ENCODE peak calls at places on chromosomes 2 and 18, in ten cellular contexts. P is T follicular helper cell; O is stimulated activated CD8-positive, alpha-beta memory T cell treated with anti-CD3 and anti-CD28 coated beads, Interleukin-4, amount 100 ng/mL, for 48 hours; D is activated B cell treated with CpG ODN at 0.5 μM for 24 hours; G is fibroblast of lung; K is M059J; Y is K562; W is hypothalamus; S is GM04503; Q is activated naive CD8-positive, alpha-beta T cell treated with anti-CD3 and anti-CD28 coated beads, Interleukin-2, amount 50 U/mL, for 24 hours. T is an unnamed sample.

GRCh38 chr2:180202591-180202990 is 195.5 kb upstream of the CWC22 start:
- DNase-seq in P (no peak), S (peak), Q (no peak), W (peak), O (no peak), K (no peak), Y (no peak), D (no peak), G (peak), T (no peak)

GRCh38 chr2:71880846-71881610 is 266.6 kb downstream of the CYP26B1 start:
- DNase-seq in S (peak), K (peak), O (no peak), D (no peak), W (no peak), G (peak), P (no peak), Y (peak), Q (no peak), T (peak)

GRCh38 chr2:121897335-121897970 is 142.0 kb downstream of the TSN start:
- DNase-seq in G (peak), D (no peak), K (peak), S (no peak), W (no peak), Q (peak), Y (peak), O (no peak), P (no peak), T (peak)

GRCh38 chr2:147389218-147389617 is 455.6 kb upstream of the ACVR2A start:
- DNase-seq in Q (no peak), P (no peak), O (no peak), D (no peak), W (no peak), Y (no peak), K (no peak), G (no peak), S (no peak), T (no peak)

GRCh38 chr2:58019209-58019608 is 27.4 kb upstream of the VRK2 start:
- DNase-seq in W (no peak), D (no peak), K (no peak), S (no peak), Q (no peak), P (no peak), O (no peak), Y (no peak), G (peak), T (no peak)

GRCh38 chr2:71597749-71598148 is 144.4 kb downstream of the DYSF start:
- DNase-seq in G (no peak), D (no peak), S (no peak), O (no peak), Q (no peak), Y (no peak), K (no peak), P (no peak), W (no peak), T (no peak)

GRCh38 chr2:28643911-28644334 is 107.7 kb upstream of the PPP1CB start:
- DNase-seq in O (no peak), K (peak), W (no peak), D (no peak), P (no peak), S (peak), G (peak), Y (no peak), Q (no peak), T (no peak)

GRCh38 chr2:21501344-21502027 is 377.7 kb downstream of the TDRD15 start:
- DNase-seq in O (no peak), P (no peak), D (no peak), W (no peak), K (peak), S (no peak), G (no peak), Y (no peak), Q (no peak), T (no peak)

GRCh38 chr2:187920511-187920910 is 366.3 kb upstream of the TFPI start:
- DNase-seq in S (no peak), O (no peak), P (no peak), Y (no peak), W (no peak), K (peak), G (peak), D (no peak), Q (no peak), T (no peak)

GRCh38 chr18:7735194-7735593 is 168.1 kb downstream of the PTPRM start:
- DNase-seq in P (no peak), W (no peak), S (no peak), Q (no peak), D (no peak), K (no peak), Y (no peak), O (no peak), G (no peak), T (no peak)

GRCh38 chr2:941811-942360 is 8.8 kb upstream of the SNTG2 start:
- DNase-seq in Y (no peak), W (no peak), O (no peak), D (no peak), G (no peak), K (no peak), Q (no peak), S (no peak), P (no peak), T (no peak)

GRCh38 chr18:50297621-50298442 is 10.3 kb upstream of the CXXC1 start:
- DNase-seq in P (peak), Y (no peak), O (peak), W (peak), S (no peak), D (peak), K (peak), Q (peak), G (peak), T (no peak)

GRCh38 chr18:68699043-68699442 is 15.9 kb downstream of the TMX3 start:
- DNase-seq in W (no peak), Q (no peak), S (no peak), Y (no peak), D (no peak), P (no peak), O (no peak), G (no peak), K (peak), T (no peak)

GRCh38 chr2:31187166-31187565 is 30.1 kb downstream of the CAPN14 start:
- DNase-seq in O (no peak), Y (no peak), S (no peak), G (no peak), W (no peak), P (no peak), D (no peak), K (no peak), Q (no peak), T (no peak)

GRCh38 chr2:17935242-17935885 is 56.9 kb downstream of the KCNS3 start:
- DNase-seq in Q (no peak), K (no peak), Y (no peak), P (no peak), W (no peak), S (no peak), D (no peak), O (no peak), G (no peak), T (no peak)

GRCh38 chr18:25247725-25248124 is 104.2 kb downstream of the ZNF521 start:
- DNase-seq in S (peak), Q (no peak), Y (no peak), D (no peak), O (no peak), W (no peak), P (no peak), K (peak), G (peak), T (no peak)

GRCh38 chr2:69985684-69986083 is 24.3 kb upstream of the ASPRV1 start:
- DNase-seq in O (no peak), D (no peak), W (no peak), S (no peak), Q (no peak), G (no peak), K (no peak), Y (no peak), P (no peak), T (no peak)

GRCh38 chr18:70384181-70384790 is 95.4 kb downstream of the SOCS6 start:
- DNase-seq in Q (no peak), D (no peak), Y (peak), W (no peak), K (peak), G (peak), S (peak), P (no peak), O (no peak), T (peak)

GRCh38 chr2:46042207-46042637 is 255.0 kb upstream of the EPAS1 start:
- DNase-seq in S (no peak), G (no peak), Q (no peak), K (no peak), Y (no peak), W (no peak), P (no peak), O (no peak), D (no peak), T (no peak)

GRCh38 chr2:218137514-218137913 is 11.7 kb downstream of the CXCR2 start:
- DNase-seq in Y (no peak), P (no peak), D (no peak), O (no peak), S (no peak), G (no peak), W (no peak), K (no peak), Q (no peak), T (no peak)

GRCh38 chr18:1976484-1976883 is 594.8 kb downstream of the METTL4 start:
- DNase-seq in G (no peak), D (no peak), K (no peak), S (no peak), O (no peak), Y (peak), W (no peak), Q (no peak), P (no peak), T (no peak)

GRCh38 chr2:165382362-165382761 is 87.1 kb upstream of the CSRNP3 start:
- DNase-seq in W (no peak), O (no peak), S (no peak), G (no peak), K (no peak), Y (no peak), Q (no peak), P (no peak), D (no peak), T (no peak)

GRCh38 chr2:168500516-168500915 is 44.4 kb downstream of the CERS6 start:
- DNase-seq in W (no peak), S (no peak), K (peak), Y (no peak), P (no peak), D (no peak), G (peak), Q (no peak), O (no peak), T (no peak)

GRCh38 chr2:24342110-24342910 is 18.0 kb downstream of the ITSN2 start:
- DNase-seq in P (no peak), O (no peak), Y (no peak), K (peak), D (no peak), Q (no peak), W (no peak), G (peak), S (peak), T (no peak)

GRCh38 chr2:239688098-239688497 is 287.3 kb upstream of the HDAC4 start:
- DNase-seq in D (no peak), O (peak), S (no peak), W (no peak), P (no peak), Q (peak), G (no peak), Y (peak), K (no peak), T (no peak)

GRCh38 chr2:52128081-52128480 is 1096.1 kb upstream of the NRXN1 start:
- DNase-seq in K (no peak), D (no peak), Q (no peak), W (no peak), Y (no peak), G (no peak), P (no peak), S (no peak), O (no peak), T (no peak)

GRCh38 chr18:25349926-25350560 is 1.9 kb downstream of the ZNF521 start:
- DNase-seq in W (no peak), S (no peak), Y (no peak), K (peak), G (peak), D (no peak), P (no peak), Q (no peak), O (no peak), T (no peak)

GRCh38 chr2:28286678-28287077 is 106.0 kb upstream of the FOSL2 start:
- DNase-seq in P (no peak), G (peak), Q (no peak), D (no peak), K (no peak), Y (no peak), W (no peak), O (no peak), S (no peak), T (no peak)

T was measured in HCT116.